ENCODE peak calls at places on chromosomes 7 and 10, in five cellular contexts. S is neuronal stem cell, K is mesenchymal stem cell, V is H1, I is trophoblast cell. N is an unnamed sample.

GRCh38 chr7:105911961-105912575 is 35.7 kb upstream of the ATXN7L1 start:
- DNase-seq in S (no peak), K (no peak), V (no peak), I (no peak), N (no peak)

GRCh38 chr7:92973293-92973731 is 136.9 kb upstream of the CDK6 start:
- DNase-seq in S (no peak), K (peak; percentile 1), V (no peak), I (peak; percentile 87), N (no peak)

GRCh38 chr7:114647518-114647917 is 232.9 kb downstream of the FOXP2 start:
- DNase-seq in S (no peak), K (no peak), V (no peak), I (no peak), N (no peak)

GRCh38 chr10:46232084-46232483 is 54.7 kb upstream of the ANTXRL start:
- DNase-seq in S (no peak), K (no peak), V (no peak), I (no peak), N (peak; percentile 5)

GRCh38 chr7:32257632-32258031 is 187.4 kb upstream of the PDE1C start:
- DNase-seq in S (no peak), K (no peak), V (no peak), I (no peak), N (no peak)

GRCh38 chr7:98569606-98570337 is 47.3 kb upstream of the NPTX2 start:
- DNase-seq in S (no peak), K (no peak), V (no peak), I (no peak), N (no peak)

GRCh38 chr7:102983602-102984001 is 70.8 kb downstream of the LRRC17 start:
- DNase-seq in S (no peak), K (no peak), V (no peak), I (peak; percentile 99), N (no peak)

GRCh38 chr10:101032637-101033201 is 1.7 kb downstream of the SFXN3 start:
- DNase-seq in S (no peak), K (peak; percentile 96), V (no peak), I (peak; percentile 86), N (no peak)

GRCh38 chr10:13707156-13707881 is 120.6 kb downstream of the PRPF18 start:
- DNase-seq in S (peak; percentile 72), K (peak; percentile 90), V (peak; percentile 62), I (peak; percentile 70), N (peak; percentile 86)

GRCh38 chr7:49781996-49782395 is 8.6 kb downstream of the VWC2 start:
- DNase-seq in S (no peak), K (no peak), V (no peak), I (no peak), N (no peak)

GRCh38 chr7:142513221-142513955 is 235.9 kb upstream of the PRSS1 start:
- DNase-seq in S (no peak), K (no peak), V (no peak), I (peak; percentile 94), N (no peak)

GRCh38 chr10:57864789-57865676 is 402.7 kb downstream of the IPMK start:
- DNase-seq in S (no peak), K (no peak), V (no peak), I (peak; percentile 68), N (no peak)

GRCh38 chr10:125101581-125101980 is 58.8 kb downstream of the CTBP2 start:
- DNase-seq in S (no peak), K (no peak), V (no peak), I (no peak), N (no peak)

GRCh38 chr10:110376021-110376773 is 71.5 kb upstream of the SMNDC1 start:
- DNase-seq in S (no peak), K (peak; percentile 47), V (no peak), I (no peak), N (no peak)

GRCh38 chr7:67823345-67823744 is 826.7 kb downstream of the TYW1 start:
- DNase-seq in S (no peak), K (no peak), V (no peak), I (no peak), N (no peak)

GRCh38 chr10:33157108-33157507 is 177.4 kb downstream of the NRP1 start:
- DNase-seq in S (no peak), K (peak; percentile 56), V (no peak), I (no peak), N (no peak)

GRCh38 chr7:15709978-15710377 is 23.5 kb upstream of the MEOX2 start:
- DNase-seq in S (no peak), K (no peak), V (no peak), I (no peak), N (no peak)

GRCh38 chr7:41891967-41892755 is 189.3 kb upstream of the INHBA start:
- DNase-seq in S (no peak), K (no peak), V (no peak), I (no peak), N (peak; percentile 81)

GRCh38 chr10:123515661-123516060 is 150.5 kb upstream of the GPR26 start:
- DNase-seq in S (no peak), K (no peak), V (no peak), I (no peak), N (no peak)

GRCh38 chr10:103851261-103851660 is 4.1 kb downstream of the SH3PXD2A start:
- DNase-seq in S (no peak), K (no peak), V (no peak), I (no peak), N (no peak)

GRCh38 chr7:114813597-114813996 is 108.3 kb upstream of the MDFIC start:
- DNase-seq in S (no peak), K (no peak), V (no peak), I (no peak), N (no peak)

GRCh38 chr7:40311307-40311706 is 176.5 kb downstream of the SUGCT start:
- DNase-seq in S (no peak), K (no peak), V (no peak), I (no peak), N (no peak)

GRCh38 chr10:94439275-94439861 is 37.0 kb downstream of the TBC1D12 start:
- DNase-seq in S (no peak), K (no peak), V (no peak), I (no peak), N (peak; percentile 50)

GRCh38 chr7:82017334-82017943 is 247.6 kb upstream of the HGF start:
- DNase-seq in S (no peak), K (peak; percentile 57), V (no peak), I (peak; percentile 38), N (no peak)

GRCh38 chr10:114719311-114719710 is 61.2 kb upstream of the ABLIM1 start:
- DNase-seq in S (no peak), K (no peak), V (no peak), I (no peak), N (no peak)

GRCh38 chr7:107711301-107711700 is 32.6 kb upstream of the CBLL1 start:
- DNase-seq in S (no peak), K (no peak), V (no peak), I (no peak), N (no peak)

GRCh38 chr7:107703872-107704271 is 40.1 kb upstream of the CBLL1 start:
- DNase-seq in S (no peak), K (no peak), V (no peak), I (no peak), N (no peak)

GRCh38 chr7:107712025-107712424 is 31.9 kb upstream of the CBLL1 start:
- DNase-seq in S (no peak), K (no peak), V (no peak), I (no peak), N (no peak)

GRCh38 chr7:107712906-107713305 is 31.0 kb upstream of the CBLL1 start:
- DNase-seq in S (no peak), K (no peak), V (no peak), I (no peak), N (no peak)

GRCh38 chr7:107708956-107709355 is 35.0 kb upstream of the CBLL1 start:
- DNase-seq in S (no peak), K (no peak), V (no peak), I (no peak), N (no peak)
- H2BK12ac ChIP-seq in S (no peak overlapping the region), K (no peak overlapping the region), V (no peak overlapping the region), I (no peak overlapping the region), N (no peak overlapping the region)

DNA sequence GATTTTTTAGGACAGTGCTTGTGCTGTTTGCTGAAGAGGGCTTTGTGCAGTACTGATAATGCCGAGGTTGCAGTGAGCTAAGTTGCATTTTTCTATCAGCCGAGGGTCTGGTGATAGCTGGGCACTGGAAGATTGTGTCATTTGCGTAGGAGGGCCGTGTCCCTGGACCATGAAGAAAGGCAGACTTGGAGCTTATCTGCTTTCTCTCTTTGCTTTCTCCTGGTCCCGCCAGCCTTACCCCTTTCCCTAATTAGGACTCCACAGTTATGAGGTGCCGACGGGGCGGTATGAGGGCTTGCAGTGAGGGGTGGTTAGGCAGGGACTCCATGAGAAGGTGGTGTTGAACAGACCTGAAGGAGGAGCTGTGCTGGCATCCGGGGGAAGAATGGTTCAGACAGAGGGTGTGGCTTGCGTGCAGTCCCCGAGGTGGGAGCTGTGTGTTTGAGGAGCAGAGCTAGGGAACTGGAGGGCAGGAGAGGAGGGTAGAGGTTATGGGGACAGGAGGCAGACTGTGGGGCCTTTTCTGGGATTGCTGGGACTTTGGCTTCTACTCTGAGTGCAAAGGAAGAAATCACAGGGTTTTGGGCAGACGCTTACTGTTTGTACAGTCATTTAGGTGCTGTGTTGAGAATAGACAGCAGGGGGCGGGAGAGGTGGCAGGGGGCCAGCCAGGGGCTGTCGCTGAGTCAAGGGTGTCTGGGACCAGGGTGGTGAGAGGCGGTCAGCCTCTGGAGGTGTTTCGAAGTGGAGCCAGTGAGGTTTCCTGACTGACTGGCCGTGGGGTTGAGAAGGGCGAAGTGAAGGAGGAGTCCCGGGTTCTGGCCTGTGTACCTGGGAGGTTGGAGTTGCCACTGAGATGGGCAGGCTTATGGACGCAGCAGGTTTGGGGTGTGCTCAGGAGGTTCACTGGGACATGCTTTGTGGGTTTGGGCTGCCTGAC is 43.4 kb downstream of the PRF1 start:
- DNase-seq in S (no peak), K (peak; percentile 38), V (no peak), I (peak; percentile 29), N (peak; percentile 80)
- H2BK12ac ChIP-seq in S (no peak overlapping the region), K (no peak overlapping the region), V (peak overlapping the region; percentile 33), I (no peak overlapping the region), N (no peak overlapping the region)

DNA sequence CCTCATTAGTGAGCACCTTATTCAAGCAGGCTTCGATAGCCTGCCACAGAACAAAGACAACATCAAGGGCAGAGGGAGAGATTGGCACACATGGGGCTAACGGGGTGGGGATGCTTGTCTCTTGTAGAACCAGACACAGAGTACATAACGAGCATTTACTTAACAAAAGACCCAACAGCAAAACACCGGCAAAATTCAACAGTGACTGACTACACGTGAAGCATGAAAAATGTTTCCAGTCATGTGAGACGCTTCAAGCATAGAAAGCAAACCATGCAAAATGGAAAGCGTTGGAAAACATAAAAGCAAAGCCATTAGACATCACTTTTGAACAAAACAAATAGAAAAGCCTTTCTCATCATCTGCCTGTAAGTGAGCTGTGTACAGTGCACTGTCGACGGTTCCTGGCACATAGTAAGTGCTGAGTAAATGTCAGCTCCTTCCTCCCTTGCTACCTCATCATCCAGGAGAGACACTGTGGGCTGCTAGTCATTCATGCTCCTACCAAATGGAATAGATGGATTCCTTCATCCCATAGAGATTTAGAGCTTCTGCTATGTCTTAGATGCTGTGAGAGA is 134.4 kb upstream of the AGK start:
- DNase-seq in S (no peak), K (no peak), V (no peak), I (no peak), N (no peak)
- H2BK12ac ChIP-seq in S (no peak overlapping the region), K (no peak overlapping the region), V (no peak overlapping the region), I (no peak overlapping the region), N (no peak overlapping the region)

DNA sequence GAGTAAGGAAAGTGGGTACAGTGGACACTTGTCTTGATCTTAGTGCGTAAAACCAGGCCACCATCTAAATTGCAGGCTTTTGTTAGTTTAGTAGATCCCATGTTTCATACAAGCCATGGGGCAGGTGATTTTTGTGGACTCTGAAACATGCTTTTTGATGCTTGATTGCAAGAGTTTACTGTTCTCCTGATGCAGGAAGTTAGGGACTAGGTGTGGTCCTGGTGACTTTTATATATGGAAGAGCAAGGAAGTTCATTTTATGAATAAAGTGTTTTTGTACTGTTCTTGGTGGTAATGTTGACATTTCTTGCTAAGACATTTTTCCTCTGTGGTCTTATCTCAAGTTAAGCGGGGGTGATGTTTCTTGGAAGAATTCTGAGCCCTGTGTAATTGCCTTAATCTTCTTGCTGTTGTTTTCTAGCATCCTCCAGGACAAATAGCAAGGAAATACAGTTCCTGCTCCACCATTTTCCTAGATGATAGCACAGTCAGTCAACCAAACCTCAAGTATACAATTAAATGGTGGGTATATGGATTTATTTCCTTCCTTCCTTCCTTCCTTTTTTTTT is 89.0 kb upstream of the GJD4 start:
- DNase-seq in S (no peak), K (peak; percentile 5), V (no peak), I (no peak), N (no peak)
- H2BK12ac ChIP-seq in S (no peak overlapping the region), K (no peak overlapping the region), V (no peak overlapping the region), I (no peak overlapping the region), N (no peak overlapping the region)

N was measured in H9.